ENCODE peak calls at places on chromosomes 1 and 21, in nine cellular contexts. One of them, this sample, is unnamed.

GRCh38 chr1:220680085-220680687 is 10.0 kb upstream of the C1orf115 start:
- DNase-seq in fibroblast of mammary gland: peak; percentile 50
- DNase-seq in HS-27A: peak; percentile 3
- DNase-seq in NCI-H1092: peak; percentile 39
- DNase-seq in T1000: no peak
- DNase-seq in CD8-positive, alpha-beta memory T cell: peak; percentile 12
- DNase-seq in fibroblast of pulmonary artery: peak; percentile 58
- DNase-seq in erythroblast: peak; percentile 20
- DNase-seq in A172: peak; percentile 51
- DNase-seq in this sample: peak; percentile 30

GRCh38 chr1:48679107-48679506 is 97.6 kb downstream of the BEND5 start:
- DNase-seq in fibroblast of mammary gland: peak; percentile 34
- DNase-seq in HS-27A: no peak
- DNase-seq in NCI-H1092: no peak
- DNase-seq in T1000: no peak
- DNase-seq in CD8-positive, alpha-beta memory T cell: no peak
- DNase-seq in fibroblast of pulmonary artery: no peak
- DNase-seq in erythroblast: no peak
- DNase-seq in A172: no peak
- DNase-seq in this sample: no peak

GRCh38 chr1:54996359-54996868 is 2.3 kb upstream of the BSND start:
- DNase-seq in fibroblast of mammary gland: peak; percentile 62
- DNase-seq in HS-27A: peak; percentile 47
- DNase-seq in NCI-H1092: peak; percentile 54
- DNase-seq in T1000: peak; percentile 52
- DNase-seq in CD8-positive, alpha-beta memory T cell: peak; percentile 58
- DNase-seq in fibroblast of pulmonary artery: peak; percentile 67
- DNase-seq in erythroblast: peak; percentile 66
- DNase-seq in A172: peak; percentile 38
- DNase-seq in this sample: peak; percentile 76

GRCh38 chr21:16302851-16303282 is 573.1 kb downstream of the USP25 start:
- DNase-seq in fibroblast of mammary gland: peak; percentile 85
- DNase-seq in HS-27A: no peak
- DNase-seq in NCI-H1092: no peak
- DNase-seq in T1000: no peak
- DNase-seq in CD8-positive, alpha-beta memory T cell: no peak
- DNase-seq in fibroblast of pulmonary artery: peak; percentile 37
- DNase-seq in erythroblast: peak; percentile 19
- DNase-seq in A172: peak; percentile 67
- DNase-seq in this sample: no peak

GRCh38 chr1:41613646-41614592 is 129.4 kb upstream of the EDN2 start:
- DNase-seq in fibroblast of mammary gland: peak; percentile 75
- DNase-seq in HS-27A: no peak
- DNase-seq in NCI-H1092: no peak
- DNase-seq in T1000: no peak
- DNase-seq in CD8-positive, alpha-beta memory T cell: no peak
- DNase-seq in fibroblast of pulmonary artery: peak; percentile 83
- DNase-seq in erythroblast: no peak
- DNase-seq in A172: no peak
- DNase-seq in this sample: no peak

GRCh38 chr21:27362249-27362648 is 395.4 kb upstream of the ADAMTS5 start:
- DNase-seq in fibroblast of mammary gland: no peak
- DNase-seq in HS-27A: no peak
- DNase-seq in NCI-H1092: no peak
- DNase-seq in T1000: no peak
- DNase-seq in CD8-positive, alpha-beta memory T cell: no peak
- DNase-seq in fibroblast of pulmonary artery: no peak
- DNase-seq in erythroblast: no peak
- DNase-seq in A172: peak; percentile 11
- DNase-seq in this sample: no peak

GRCh38 chr1:31712625-31713024 is 8.8 kb upstream of the COL16A1 start:
- DNase-seq in fibroblast of mammary gland: peak; percentile 63
- DNase-seq in HS-27A: peak; percentile 83
- DNase-seq in NCI-H1092: no peak
- DNase-seq in T1000: peak; percentile 45
- DNase-seq in CD8-positive, alpha-beta memory T cell: no peak
- DNase-seq in fibroblast of pulmonary artery: peak; percentile 91
- DNase-seq in erythroblast: no peak
- DNase-seq in A172: peak; percentile 95
- DNase-seq in this sample: peak; percentile 92

GRCh38 chr1:155241069-155241679 is 14.1 kb downstream of the ENTREP3 start:
- DNase-seq in fibroblast of mammary gland: peak; percentile 88
- DNase-seq in HS-27A: no peak
- DNase-seq in NCI-H1092: peak; percentile 43
- DNase-seq in T1000: no peak
- DNase-seq in CD8-positive, alpha-beta memory T cell: peak; percentile 71
- DNase-seq in fibroblast of pulmonary artery: peak; percentile 87
- DNase-seq in erythroblast: peak; percentile 82
- DNase-seq in A172: peak; percentile 92
- DNase-seq in this sample: peak; percentile 70